ENCODE peak calls at places on chromosomes 7 and 10, in six cellular contexts. N is IMR-90, O is HepG2, P is GM12878, L is SK-N-SH, I is K562. S is an unnamed sample.

GRCh38 chr7:13687500-13687899 is 302.0 kb downstream of the ETV1 start:
- DNase-seq in N (no peak), O (no peak), P (no peak), L (no peak), I (no peak), S (no peak)

GRCh38 chr7:125358551-125359167 is 429.0 kb upstream of the POT1 start:
- DNase-seq in N (no peak), O (no peak), P (no peak), L (no peak), I (no peak), S (no peak)

GRCh38 chr7:119086026-119086425 is 861.5 kb downstream of the ANKRD7 start:
- DNase-seq in N (no peak), O (no peak), P (no peak), L (no peak), I (no peak), S (no peak)

GRCh38 chr7:150992051-150992640 is 1.3 kb downstream of the NOS3 start:
- DNase-seq in N (no peak), O (no peak), P (no peak), L (peak; percentile 17), I (no peak), S (no peak)

GRCh38 chr7:74206589-74207120 is 3.2 kb upstream of the LAT2 start:
- DNase-seq in N (peak; percentile 57), O (peak; percentile 61), P (no peak), L (peak; percentile 94), I (peak; percentile 90), S (peak; percentile 77)

GRCh38 chr10:95391570-95392249 is 100.9 kb upstream of the PDLIM1 start:
- DNase-seq in N (peak; percentile 46), O (no peak), P (no peak), L (no peak), I (peak; percentile 46), S (peak; percentile 8)

GRCh38 chr10:129191848-129192247 is 275.2 kb upstream of the MGMT start:
- DNase-seq in N (no peak), O (no peak), P (no peak), L (no peak), I (no peak), S (no peak)

GRCh38 chr7:148480479-148481146 is 110.0 kb upstream of the C7orf33 start:
- DNase-seq in N (no peak), O (no peak), P (no peak), L (no peak), I (no peak), S (no peak)

GRCh38 chr7:43199761-43200160 is 87.3 kb downstream of the HECW1 start:
- DNase-seq in N (peak; percentile 24), O (no peak), P (no peak), L (no peak), I (no peak), S (no peak)

GRCh38 chr7:134246347-134246746 is 70.4 kb downstream of the SLC35B4 start:
- DNase-seq in N (no peak), O (no peak), P (no peak), L (no peak), I (no peak), S (no peak)

GRCh38 chr7:80231719-80232118 is 97.1 kb downstream of the GNAI1 start:
- DNase-seq in N (peak; percentile 79), O (no peak), P (no peak), L (no peak), I (no peak), S (peak; percentile 13)

GRCh38 chr7:116672596-116673503 is 854 bp downstream of the MET start:
- DNase-seq in N (peak; percentile 50), O (peak; percentile 9), P (no peak), L (peak; percentile 19), I (no peak), S (peak; percentile 48)

GRCh38 chr10:24466616-24466949 is 257.1 kb downstream of the ARHGAP21 start:
- DNase-seq in N (no peak), O (no peak), P (no peak), L (no peak), I (no peak), S (no peak)

GRCh38 chr10:24467605-24468004 is 256.1 kb downstream of the ARHGAP21 start:
- DNase-seq in N (no peak), O (no peak), P (no peak), L (no peak), I (no peak), S (no peak)

GRCh38 chr10:24469993-24470392 is 253.7 kb downstream of the ARHGAP21 start:
- DNase-seq in N (no peak), O (no peak), P (no peak), L (no peak), I (no peak), S (no peak)

GRCh38 chr10:24467094-24467493 is 256.6 kb downstream of the ARHGAP21 start:
- DNase-seq in N (no peak), O (no peak), P (no peak), L (no peak), I (no peak), S (no peak)

GRCh38 chr10:24468281-24468751 is 255.4 kb downstream of the ARHGAP21 start:
- DNase-seq in N (no peak), O (no peak), P (no peak), L (no peak), I (no peak), S (no peak)
- TF ChIP-seq SMC3 in N (no peak), O (no peak), P (no peak), L (no peak), I (no peak), S (no peak)

GRCh38 chr7:99694201-99694911 is 14.6 kb upstream of the CYP3A5 start:
- DNase-seq in N (no peak), O (peak; percentile 91), P (no peak), L (no peak), I (peak; percentile 73), S (no peak)

GRCh38 chr7:99694912-99695304 is 15.1 kb upstream of the CYP3A5 start:
- DNase-seq in N (no peak), O (no peak), P (no peak), L (no peak), I (no peak), S (no peak)

GRCh38 chr7:99693427-99694200 is 13.8 kb upstream of the CYP3A5 start:
- DNase-seq in N (no peak), O (peak; percentile 97), P (no peak), L (no peak), I (peak; percentile 95), S (peak; percentile 45)

DNA sequence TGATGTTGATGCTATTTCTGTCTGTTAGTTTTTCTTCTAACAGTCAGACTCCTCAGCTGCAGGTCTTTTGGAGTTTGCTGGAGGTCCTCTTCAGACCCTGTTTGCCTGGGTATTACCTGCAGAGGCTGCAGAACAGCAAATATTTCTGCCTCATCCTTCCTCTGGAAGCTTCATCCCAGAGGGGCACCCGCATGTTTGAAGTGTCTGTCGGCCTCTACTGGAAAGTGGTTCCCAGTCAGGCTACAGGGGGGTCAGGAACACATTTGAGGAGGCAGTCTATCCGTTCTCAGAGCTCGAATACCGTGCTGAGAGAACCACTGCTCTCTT is 13.3 kb upstream of the CYP3A5 start:
- DNase-seq in N (no peak), O (no peak), P (no peak), L (no peak), I (no peak), S (no peak)
- TF ChIP-seq SMC3 in N (no peak), O (no peak), P (no peak), L (no peak), I (no peak), S (no peak)

GRCh38 chr7:2544541-2545188 is 10.7 kb downstream of the BRAT1 start:
- DNase-seq in N (no peak), O (no peak), P (no peak), L (peak; percentile 49), I (no peak), S (no peak)
- TF ChIP-seq SMC3 in N (no peak), O (no peak), P (no peak), L (no peak), I (no peak), S (no peak)

DNA sequence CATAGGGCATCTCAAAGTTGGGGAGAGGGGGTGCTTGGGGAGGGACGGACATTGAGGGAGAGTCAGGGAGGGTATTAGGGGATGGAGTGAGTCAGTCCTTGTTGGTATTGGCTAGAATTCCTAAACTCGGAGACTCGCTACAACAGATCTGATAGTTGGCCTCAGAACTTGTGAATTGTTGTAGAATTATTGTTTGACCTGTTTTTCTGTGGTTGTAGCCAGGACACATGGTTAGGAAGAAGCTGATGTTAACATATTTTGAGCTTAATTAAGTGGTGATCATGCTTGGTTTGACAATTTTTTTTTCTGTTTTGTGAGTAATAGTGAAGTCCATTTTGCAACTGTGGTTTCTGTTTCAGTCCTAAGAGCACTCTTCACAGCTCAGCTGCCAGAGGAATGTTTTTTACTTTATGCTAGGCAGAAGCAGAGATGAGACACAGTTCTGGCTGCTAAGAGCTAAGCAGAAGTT is 1190.3 kb upstream of the C7orf33 start:
- DNase-seq in N (peak; percentile 70), O (no peak), P (no peak), L (no peak), I (no peak), S (no peak)
- TF ChIP-seq SMC3 in N (no peak), O (no peak), P (no peak), L (no peak), I (no peak), S (no peak)

DNA sequence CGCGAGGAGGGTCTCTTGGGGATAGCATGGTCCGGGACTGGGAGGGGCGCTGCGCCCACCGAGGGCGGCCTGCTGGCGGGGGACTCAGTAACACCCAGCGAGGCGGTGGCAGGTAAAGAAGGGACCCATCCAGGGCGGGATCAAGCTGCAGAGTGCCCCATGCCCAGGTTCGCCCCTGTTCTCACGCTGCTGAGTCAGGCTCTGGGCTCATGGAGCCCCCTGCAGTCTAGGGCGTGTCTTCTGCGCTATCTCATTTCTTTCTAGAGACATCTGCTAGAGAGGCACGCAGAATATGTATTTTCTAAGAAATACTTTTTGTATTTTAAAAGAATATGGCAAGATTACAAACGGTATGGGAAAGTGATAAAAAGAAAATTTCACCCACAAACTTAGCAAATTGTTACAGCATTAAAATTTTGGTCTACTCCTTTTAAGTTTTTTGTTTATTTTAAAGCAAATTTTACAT is 933 bp downstream of the EPDR1 start:
- DNase-seq in N (no peak), O (peak; percentile 60), P (no peak), L (peak; percentile 80), I (peak; percentile 77), S (no peak)
- TF ChIP-seq SMC3 in N (no peak), O (peak; percentile 2), P (no peak), L (peak; percentile 32), I (no peak), S (no peak)